ENCODE peak calls at places on chromosomes 16 and 17, in six cellular contexts. One of them, this sample, is unnamed.

GRCh38 chr17:27893834-27894503 is 804 bp upstream of the LYRM9 start:
- DNase-seq in upper lobe of left lung: no peak
- DNase-seq in neural progenitor cell: no peak
- DNase-seq in IMR-90: no peak
- DNase-seq in AG09309: no peak
- DNase-seq in transverse colon: no peak
- DNase-seq in this sample: no peak

GRCh38 chr17:38766341-38766740 is 13.8 kb downstream of the PSMB3 start:
- DNase-seq in IMR-90: no peak
- DNase-seq in transverse colon: no peak
- DNase-seq in upper lobe of left lung: no peak
- DNase-seq in neural progenitor cell: no peak
- DNase-seq in AG09309: no peak
- DNase-seq in this sample: no peak

GRCh38 chr16:70395345-70395901 is 43.5 kb downstream of the ST3GAL2 start:
- DNase-seq in IMR-90: peak; percentile 22
- DNase-seq in AG09309: no peak
- DNase-seq in transverse colon: peak; percentile 89
- DNase-seq in neural progenitor cell: peak; percentile 87
- DNase-seq in upper lobe of left lung: peak; percentile 83
- DNase-seq in this sample: peak; percentile 91

GRCh38 chr16:49596119-49596518 is 222.5 kb downstream of the C16orf78 start:
- DNase-seq in IMR-90: peak; percentile 15
- DNase-seq in neural progenitor cell: peak; percentile 64
- DNase-seq in transverse colon: no peak
- DNase-seq in upper lobe of left lung: no peak
- DNase-seq in AG09309: no peak
- DNase-seq in this sample: no peak

GRCh38 chr17:45291170-45291805 is 25.5 kb downstream of the MAP3K14 start:
- DNase-seq in neural progenitor cell: no peak
- DNase-seq in transverse colon: no peak
- DNase-seq in AG09309: no peak
- DNase-seq in IMR-90: no peak
- DNase-seq in upper lobe of left lung: peak; percentile 80
- DNase-seq in this sample: no peak

GRCh38 chr16:57675752-57676623 is 7.9 kb downstream of the ADGRG3 start:
- DNase-seq in transverse colon: no peak
- DNase-seq in IMR-90: no peak
- DNase-seq in neural progenitor cell: peak; percentile 65
- DNase-seq in upper lobe of left lung: no peak
- DNase-seq in AG09309: no peak
- DNase-seq in this sample: no peak

GRCh38 chr17:28545787-28546415 is 6.5 kb downstream of the UNC119 start:
- DNase-seq in upper lobe of left lung: no peak
- DNase-seq in transverse colon: no peak
- DNase-seq in IMR-90: no peak
- DNase-seq in AG09309: no peak
- DNase-seq in neural progenitor cell: no peak
- DNase-seq in this sample: no peak

GRCh38 chr16:85522842-85523601 is 90.1 kb upstream of the GSE1 start:
- DNase-seq in AG09309: no peak
- DNase-seq in neural progenitor cell: no peak
- DNase-seq in IMR-90: peak; percentile 24
- DNase-seq in transverse colon: peak; percentile 46
- DNase-seq in upper lobe of left lung: peak; percentile 58
- DNase-seq in this sample: no peak

GRCh38 chr17:42673885-42674754 is 2.7 kb downstream of the PLEKHH3 start:
- DNase-seq in neural progenitor cell: peak; percentile 74
- DNase-seq in IMR-90: peak; percentile 50
- DNase-seq in transverse colon: peak; percentile 66
- DNase-seq in upper lobe of left lung: no peak
- DNase-seq in AG09309: no peak
- DNase-seq in this sample: peak; percentile 81

GRCh38 chr17:15475620-15476354 is 8.4 kb upstream of the CDRT4 start:
- DNase-seq in upper lobe of left lung: no peak
- DNase-seq in transverse colon: no peak
- DNase-seq in AG09309: peak; percentile 53
- DNase-seq in IMR-90: peak; percentile 62
- DNase-seq in neural progenitor cell: no peak
- DNase-seq in this sample: no peak

GRCh38 chr17:7068268-7068667 is 11.8 kb downstream of the CLEC10A start:
- DNase-seq in AG09309: no peak
- DNase-seq in neural progenitor cell: no peak
- DNase-seq in IMR-90: no peak
- DNase-seq in upper lobe of left lung: no peak
- DNase-seq in transverse colon: no peak
- DNase-seq in this sample: no peak

GRCh38 chr17:71402007-71402406 is 718.8 kb upstream of the SOX9 start:
- DNase-seq in upper lobe of left lung: no peak
- DNase-seq in transverse colon: no peak
- DNase-seq in AG09309: no peak
- DNase-seq in neural progenitor cell: no peak
- DNase-seq in IMR-90: no peak
- DNase-seq in this sample: no peak

GRCh38 chr16:70512456-70512855 is 10.9 kb downstream of the COG4 start:
- DNase-seq in transverse colon: no peak
- DNase-seq in upper lobe of left lung: no peak
- DNase-seq in IMR-90: peak; percentile 59
- DNase-seq in AG09309: peak; percentile 27
- DNase-seq in neural progenitor cell: no peak
- DNase-seq in this sample: no peak

GRCh38 chr16:11748404-11749254 is 6.0 kb upstream of the TXNDC11 start:
- DNase-seq in transverse colon: peak; percentile 59
- DNase-seq in AG09309: no peak
- DNase-seq in neural progenitor cell: no peak
- DNase-seq in upper lobe of left lung: no peak
- DNase-seq in IMR-90: no peak
- DNase-seq in this sample: no peak

GRCh38 chr16:65214196-65214595 is 92.3 kb upstream of the CDH11 start:
- DNase-seq in upper lobe of left lung: no peak
- DNase-seq in neural progenitor cell: no peak
- DNase-seq in transverse colon: no peak
- DNase-seq in AG09309: peak; percentile 11
- DNase-seq in IMR-90: peak; percentile 17
- DNase-seq in this sample: no peak

GRCh38 chr17:18015603-18016002 is 23.4 kb downstream of the ATPAF2 start:
- DNase-seq in upper lobe of left lung: no peak
- DNase-seq in transverse colon: no peak
- DNase-seq in IMR-90: no peak
- DNase-seq in neural progenitor cell: no peak
- DNase-seq in AG09309: no peak
- DNase-seq in this sample: no peak

GRCh38 chr17:1083451-1084187 is 86.7 kb downstream of the TIMM22 start:
- DNase-seq in AG09309: no peak
- DNase-seq in upper lobe of left lung: no peak
- DNase-seq in neural progenitor cell: peak; percentile 77
- DNase-seq in transverse colon: no peak
- DNase-seq in IMR-90: no peak
- DNase-seq in this sample: no peak

GRCh38 chr17:50863221-50863843 is 2.8 kb downstream of the TOB1 start:
- DNase-seq in neural progenitor cell: peak; percentile 69
- DNase-seq in AG09309: no peak
- DNase-seq in IMR-90: no peak
- DNase-seq in transverse colon: peak; percentile 71
- DNase-seq in upper lobe of left lung: peak; percentile 73
- DNase-seq in this sample: no peak

GRCh38 chr17:76643553-76644148 is at the start of gene ST6GALNAC1:
- DNase-seq in upper lobe of left lung: peak; percentile 54
- DNase-seq in transverse colon: peak; percentile 88
- DNase-seq in AG09309: no peak
- DNase-seq in neural progenitor cell: no peak
- DNase-seq in IMR-90: no peak
- DNase-seq in this sample: peak; percentile 29

GRCh38 chr16:86029131-86029741 is 130.3 kb downstream of the IRF8 start:
- DNase-seq in transverse colon: peak; percentile 36
- DNase-seq in AG09309: no peak
- DNase-seq in neural progenitor cell: no peak
- DNase-seq in IMR-90: peak; percentile 68
- DNase-seq in upper lobe of left lung: peak; percentile 22
- DNase-seq in this sample: peak; percentile 62

GRCh38 chr16:87720411-87720810 is 45.4 kb downstream of the KLHDC4 start:
- DNase-seq in AG09309: no peak
- DNase-seq in neural progenitor cell: no peak
- DNase-seq in upper lobe of left lung: no peak
- DNase-seq in transverse colon: no peak
- DNase-seq in IMR-90: no peak
- DNase-seq in this sample: no peak

GRCh38 chr17:15321556-15322250 is 19.7 kb downstream of the TEKT3 start:
- DNase-seq in transverse colon: no peak
- DNase-seq in AG09309: no peak
- DNase-seq in IMR-90: peak; percentile 79
- DNase-seq in upper lobe of left lung: no peak
- DNase-seq in neural progenitor cell: no peak
- DNase-seq in this sample: no peak

GRCh38 chr16:54940279-54940604 is 9.6 kb downstream of the IRX5 start:
- DNase-seq in neural progenitor cell: no peak
- DNase-seq in AG09309: no peak
- DNase-seq in upper lobe of left lung: no peak
- DNase-seq in transverse colon: no peak
- DNase-seq in IMR-90: no peak
- DNase-seq in this sample: no peak

GRCh38 chr16:11183035-11183812 is 72.8 kb downstream of the SOCS1 start:
- DNase-seq in neural progenitor cell: peak; percentile 56
- DNase-seq in AG09309: no peak
- DNase-seq in upper lobe of left lung: peak; percentile 44
- DNase-seq in transverse colon: peak; percentile 30
- DNase-seq in IMR-90: no peak
- DNase-seq in this sample: no peak

GRCh38 chr16:336269-336668 is 16.3 kb downstream of the AXIN1 start:
- DNase-seq in AG09309: no peak
- DNase-seq in upper lobe of left lung: peak; percentile 72
- DNase-seq in IMR-90: no peak
- DNase-seq in neural progenitor cell: no peak
- DNase-seq in transverse colon: no peak
- DNase-seq in this sample: no peak

DNA sequence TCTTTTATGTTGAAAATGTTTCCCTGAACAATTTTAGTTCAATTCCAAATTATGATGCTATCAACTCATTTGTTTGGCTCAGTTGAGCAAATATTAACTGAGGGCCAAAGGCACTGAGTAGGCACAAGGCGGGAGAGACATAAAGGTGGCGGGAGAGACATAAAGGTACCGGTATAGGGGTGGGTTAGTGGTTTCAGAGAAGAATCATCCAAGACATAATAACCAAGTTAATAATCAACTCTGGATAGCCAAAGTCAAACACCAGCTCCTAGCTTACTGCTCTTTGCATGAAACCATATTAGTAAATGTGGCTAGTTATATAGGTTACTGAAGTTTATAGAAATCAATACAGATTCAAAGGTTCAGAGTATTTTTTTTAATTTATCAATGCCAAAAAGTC is 91.7 kb downstream of the RPGRIP1L start:
- DNase-seq in IMR-90: no peak
- DNase-seq in transverse colon: no peak
- DNase-seq in neural progenitor cell: no peak
- DNase-seq in AG09309: no peak
- DNase-seq in upper lobe of left lung: no peak
- DNase-seq in this sample: no peak
- H3K4me3 ChIP-seq in IMR-90: no peak overlapping the region
- H3K4me3 ChIP-seq in transverse colon: no peak overlapping the region
- H3K4me3 ChIP-seq in neural progenitor cell: no peak overlapping the region
- H3K4me3 ChIP-seq in AG09309: no peak overlapping the region
- H3K4me3 ChIP-seq in upper lobe of left lung: no peak overlapping the region
- H3K4me3 ChIP-seq in this sample: no peak overlapping the region

GRCh38 chr16:9012848-9013507 is 49.3 kb upstream of the USP7 start:
- DNase-seq in AG09309: no peak
- DNase-seq in neural progenitor cell: peak; percentile 81
- DNase-seq in transverse colon: no peak
- DNase-seq in upper lobe of left lung: no peak
- DNase-seq in IMR-90: no peak
- DNase-seq in this sample: no peak
- TF ChIP-seq CTCF in AG09309: no peak
- TF ChIP-seq CTCF in neural progenitor cell: peak; percentile 50
- TF ChIP-seq CTCF in transverse colon: no peak
- TF ChIP-seq CTCF in upper lobe of left lung: no peak
- TF ChIP-seq CTCF in IMR-90: peak; percentile 24
- TF ChIP-seq CTCF in this sample: no peak

GRCh38 chr16:2512920-2513404 is 790 bp upstream of the ATP6V0C start:
- DNase-seq in AG09309: no peak
- DNase-seq in IMR-90: no peak
- DNase-seq in neural progenitor cell: peak; percentile 67
- DNase-seq in upper lobe of left lung: peak; percentile 31
- DNase-seq in transverse colon: no peak
- DNase-seq in this sample: peak; percentile 69
- H3K4me3 ChIP-seq in AG09309: peak overlapping the region; percentile 4
- H3K4me3 ChIP-seq in IMR-90: peak overlapping the region; percentile 93
- H3K4me3 ChIP-seq in neural progenitor cell: peak overlapping the region; percentile 99
- H3K4me3 ChIP-seq in upper lobe of left lung: peak overlapping the region; percentile 0
- H3K4me3 ChIP-seq in transverse colon: peak overlapping the region; percentile 91
- H3K4me3 ChIP-seq in this sample: peak overlapping the region; percentile 88

GRCh38 chr16:4617880-4618279 is 3.2 kb upstream of the UBALD1 start:
- DNase-seq in AG09309: no peak
- DNase-seq in transverse colon: no peak
- DNase-seq in upper lobe of left lung: no peak
- DNase-seq in IMR-90: no peak
- DNase-seq in neural progenitor cell: no peak
- DNase-seq in this sample: no peak

GRCh38 chr16:4615389-4616046 is 830 bp upstream of the UBALD1 start:
- DNase-seq in AG09309: no peak
- DNase-seq in transverse colon: peak; percentile 37
- DNase-seq in neural progenitor cell: no peak
- DNase-seq in upper lobe of left lung: no peak
- DNase-seq in IMR-90: no peak
- DNase-seq in this sample: no peak

GRCh38 chr16:4614571-4615388 is at the start of gene UBALD1:
- DNase-seq in upper lobe of left lung: peak; percentile 94
- DNase-seq in transverse colon: peak; percentile 91
- DNase-seq in AG09309: no peak
- DNase-seq in neural progenitor cell: peak; percentile 92
- DNase-seq in IMR-90: peak; percentile 87
- DNase-seq in this sample: peak; percentile 93

GRCh38 chr16:4613636-4614570 is 785 bp downstream of the UBALD1 start:
- DNase-seq in transverse colon: peak; percentile 28
- DNase-seq in IMR-90: peak; percentile 48
- DNase-seq in AG09309: no peak
- DNase-seq in neural progenitor cell: peak; percentile 70
- DNase-seq in upper lobe of left lung: no peak
- DNase-seq in this sample: peak; percentile 80

DNA sequence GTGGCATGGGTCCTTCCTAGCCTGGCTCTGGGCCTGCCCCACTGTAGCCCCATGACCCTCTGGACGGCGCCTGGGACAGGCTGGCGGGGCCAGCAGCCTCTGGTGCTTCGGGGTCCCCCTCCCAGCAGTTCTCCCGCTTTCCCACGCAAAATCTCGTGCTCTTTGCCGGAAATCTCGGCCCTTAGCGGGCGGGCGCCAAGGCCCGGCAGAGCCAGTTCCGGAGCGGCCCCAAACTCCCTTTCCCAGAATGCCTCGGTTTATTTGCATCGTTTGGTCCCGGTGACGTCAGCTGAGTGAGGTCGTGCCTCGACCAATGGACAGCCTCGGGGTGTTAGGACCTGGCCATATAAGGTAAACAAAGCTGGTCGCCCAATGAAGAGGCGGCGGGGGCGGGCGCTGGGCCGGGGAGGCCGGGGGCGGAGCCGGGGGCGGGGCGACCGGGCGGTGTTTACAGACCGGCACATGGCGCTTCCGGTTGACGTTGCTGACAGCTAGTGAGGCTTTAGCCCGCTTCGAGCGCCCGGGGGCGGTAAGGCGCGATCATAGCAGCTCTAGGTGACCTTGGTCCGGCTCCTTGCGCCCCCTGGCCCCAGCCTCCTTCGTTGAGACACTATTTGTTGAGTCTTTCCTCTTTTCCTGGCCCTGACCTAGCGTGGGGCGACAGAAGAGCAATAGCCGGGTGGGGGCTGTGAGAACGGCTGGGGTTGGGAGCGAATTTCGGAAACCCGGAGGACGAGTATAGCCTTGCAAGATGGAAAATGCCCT is 1.5 kb upstream of the UBALD1 start:
- DNase-seq in IMR-90: peak; percentile 100
- DNase-seq in transverse colon: peak; percentile 100
- DNase-seq in upper lobe of left lung: peak; percentile 100
- DNase-seq in neural progenitor cell: peak; percentile 100
- DNase-seq in AG09309: peak; percentile 98
- DNase-seq in this sample: peak; percentile 99
- TF ChIP-seq CTCF in IMR-90: peak; percentile 46
- TF ChIP-seq CTCF in transverse colon: peak; percentile 11
- TF ChIP-seq CTCF in upper lobe of left lung: peak; percentile 44
- TF ChIP-seq CTCF in neural progenitor cell: peak; percentile 59
- TF ChIP-seq CTCF in AG09309: peak; percentile 26
- TF ChIP-seq CTCF in this sample: peak; percentile 56